ENCODE peak calls at places on chromosomes 12 and 14, in four cellular contexts. One of them, this sample, is unnamed.
A peak's percentile ranks its signal among the peaks of the same experiment; 100 is the strongest.

GRCh38 chr12:119780786-119781434 is 96.2 kb downstream of the CIT start:
- DNase-seq in sigmoid colon: no peak
- DNase-seq in choroid plexus epithelial cell: peak; percentile 69
- DNase-seq in right lobe of liver: peak; percentile 54
- DNase-seq in this sample: peak; percentile 67

GRCh38 chr14:32256606-32257005 is 53.5 kb upstream of the RNU6-8 start:
- DNase-seq in sigmoid colon: no peak
- DNase-seq in choroid plexus epithelial cell: peak; percentile 40
- DNase-seq in right lobe of liver: no peak
- DNase-seq in this sample: peak; percentile 69

GRCh38 chr12:66497000-66497897 is 181.6 kb downstream of the GRIP1 start:
- DNase-seq in sigmoid colon: no peak
- DNase-seq in choroid plexus epithelial cell: no peak
- DNase-seq in right lobe of liver: no peak
- DNase-seq in this sample: peak; percentile 2

GRCh38 chr14:48127674-48128073 is 452.3 kb upstream of the MDGA2 start:
- DNase-seq in sigmoid colon: no peak
- DNase-seq in choroid plexus epithelial cell: no peak
- DNase-seq in right lobe of liver: no peak
- DNase-seq in this sample: no peak

GRCh38 chr14:100871234-100872186 is 32.0 kb downstream of the RTL1 start:
- DNase-seq in sigmoid colon: no peak
- DNase-seq in choroid plexus epithelial cell: peak; percentile 54
- DNase-seq in right lobe of liver: no peak
- DNase-seq in this sample: no peak

GRCh38 chr12:108365324-108365723 is 26.2 kb upstream of the CMKLR1 start:
- DNase-seq in sigmoid colon: no peak
- DNase-seq in choroid plexus epithelial cell: no peak
- DNase-seq in right lobe of liver: no peak
- DNase-seq in this sample: no peak

GRCh38 chr12:119911147-119911546 is 34.0 kb upstream of the CIT start:
- DNase-seq in sigmoid colon: no peak
- DNase-seq in choroid plexus epithelial cell: peak; percentile 64
- DNase-seq in right lobe of liver: no peak
- DNase-seq in this sample: peak; percentile 11

GRCh38 chr14:74510955-74511354 is 17.4 kb downstream of the ISCA2 start:
- DNase-seq in sigmoid colon: peak; percentile 54
- DNase-seq in choroid plexus epithelial cell: peak; percentile 42
- DNase-seq in right lobe of liver: peak; percentile 26
- DNase-seq in this sample: peak; percentile 36

GRCh38 chr12:54147186-54147585 is 41.6 kb downstream of the SMUG1 start:
- DNase-seq in sigmoid colon: no peak
- DNase-seq in choroid plexus epithelial cell: no peak
- DNase-seq in right lobe of liver: no peak
- DNase-seq in this sample: peak; percentile 10

GRCh38 chr12:106409898-106410297 is 52.4 kb downstream of the POLR3B start:
- DNase-seq in sigmoid colon: no peak
- DNase-seq in choroid plexus epithelial cell: no peak
- DNase-seq in right lobe of liver: no peak
- DNase-seq in this sample: no peak

GRCh38 chr14:100531591-100532121 is 55.6 kb downstream of the BEGAIN start:
- DNase-seq in sigmoid colon: peak; percentile 57
- DNase-seq in choroid plexus epithelial cell: no peak
- DNase-seq in right lobe of liver: peak; percentile 46
- DNase-seq in this sample: no peak

GRCh38 chr14:74924061-74924460 is 1.0 kb upstream of the RPS6KL1 start:
- DNase-seq in sigmoid colon: no peak
- DNase-seq in choroid plexus epithelial cell: no peak
- DNase-seq in right lobe of liver: peak; percentile 45
- DNase-seq in this sample: no peak

GRCh38 chr14:94361682-94362081 is 26.7 kb downstream of the SERPINA1 start:
- DNase-seq in sigmoid colon: no peak
- DNase-seq in choroid plexus epithelial cell: no peak
- DNase-seq in right lobe of liver: no peak
- DNase-seq in this sample: no peak

GRCh38 chr12:121523741-121524140 is 57.1 kb downstream of the KDM2B start:
- DNase-seq in sigmoid colon: no peak
- DNase-seq in choroid plexus epithelial cell: no peak
- DNase-seq in right lobe of liver: no peak
- DNase-seq in this sample: no peak

GRCh38 chr14:68132722-68133121 is 313.1 kb downstream of the RAD51B start:
- DNase-seq in sigmoid colon: no peak
- DNase-seq in choroid plexus epithelial cell: no peak
- DNase-seq in right lobe of liver: no peak
- DNase-seq in this sample: no peak

GRCh38 chr12:68292157-68292940 is 38.9 kb upstream of the IL22 start:
- DNase-seq in sigmoid colon: no peak
- DNase-seq in choroid plexus epithelial cell: no peak
- DNase-seq in right lobe of liver: no peak
- DNase-seq in this sample: no peak

GRCh38 chr12:106888348-106888970 is 67.2 kb upstream of the TMEM263 start:
- DNase-seq in sigmoid colon: no peak
- DNase-seq in choroid plexus epithelial cell: no peak
- DNase-seq in right lobe of liver: no peak
- DNase-seq in this sample: no peak

GRCh38 chr12:78963439-78964222 is 99.1 kb downstream of the SYT1 start:
- DNase-seq in sigmoid colon: no peak
- DNase-seq in choroid plexus epithelial cell: peak; percentile 46
- DNase-seq in right lobe of liver: no peak
- DNase-seq in this sample: no peak

GRCh38 chr14:104293851-104294627 is 155.7 kb downstream of the KIF26A start:
- DNase-seq in sigmoid colon: peak; percentile 45
- DNase-seq in choroid plexus epithelial cell: peak; percentile 9
- DNase-seq in right lobe of liver: peak; percentile 43
- DNase-seq in this sample: no peak

GRCh38 chr14:63956326-63956725 is 103.5 kb downstream of the SYNE2 start:
- DNase-seq in sigmoid colon: no peak
- DNase-seq in choroid plexus epithelial cell: no peak
- DNase-seq in right lobe of liver: no peak
- DNase-seq in this sample: peak; percentile 16

GRCh38 chr12:46891306-46891705 is 65.5 kb upstream of the SLC38A4 start:
- DNase-seq in sigmoid colon: no peak
- DNase-seq in choroid plexus epithelial cell: peak; percentile 19
- DNase-seq in right lobe of liver: no peak
- DNase-seq in this sample: peak; percentile 28

GRCh38 chr12:11719678-11720099 is 70.2 kb downstream of the ETV6 start:
- DNase-seq in sigmoid colon: peak; percentile 76
- DNase-seq in choroid plexus epithelial cell: peak; percentile 92
- DNase-seq in right lobe of liver: peak; percentile 64
- DNase-seq in this sample: peak; percentile 92

GRCh38 chr12:68416826-68417225 is 84.7 kb upstream of the MDM1 start:
- DNase-seq in sigmoid colon: no peak
- DNase-seq in choroid plexus epithelial cell: no peak
- DNase-seq in right lobe of liver: no peak
- DNase-seq in this sample: no peak

DNA sequence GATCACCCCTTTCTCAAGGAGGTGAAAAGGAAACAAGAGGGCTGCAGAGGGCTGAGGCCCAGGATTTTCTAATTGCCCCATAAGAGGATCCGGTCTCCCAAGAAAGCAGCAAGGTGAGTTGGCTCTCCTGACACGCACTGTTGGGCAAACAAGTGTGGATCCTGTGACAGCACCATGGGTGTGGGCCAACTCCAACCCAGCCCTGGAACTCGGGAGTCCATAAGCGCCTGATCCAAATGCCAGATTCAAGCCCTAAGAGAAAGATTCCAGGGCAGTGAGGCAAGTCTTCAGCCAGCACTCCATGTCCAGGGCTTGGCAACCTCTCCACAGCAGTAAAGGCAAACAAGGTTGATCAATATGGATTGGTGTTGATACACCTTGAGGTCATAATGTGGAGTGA is 33.1 kb downstream of the KCNA5 start:
- DNase-seq in sigmoid colon: peak; percentile 77
- DNase-seq in choroid plexus epithelial cell: no peak
- DNase-seq in right lobe of liver: no peak
- DNase-seq in this sample: no peak
- H3K4me3 ChIP-seq in sigmoid colon: no peak overlapping the region
- H3K4me3 ChIP-seq in choroid plexus epithelial cell: no peak overlapping the region
- H3K4me3 ChIP-seq in right lobe of liver: no peak overlapping the region
- H3K4me3 ChIP-seq in this sample: no peak overlapping the region

GRCh38 chr12:104756901-104757300 is 201.2 kb downstream of the SLC41A2 start:
- DNase-seq in sigmoid colon: no peak
- DNase-seq in choroid plexus epithelial cell: no peak
- DNase-seq in right lobe of liver: no peak
- DNase-seq in this sample: no peak
- H3K4me3 ChIP-seq in sigmoid colon: no peak overlapping the region
- H3K4me3 ChIP-seq in choroid plexus epithelial cell: no peak overlapping the region
- H3K4me3 ChIP-seq in right lobe of liver: no peak overlapping the region
- H3K4me3 ChIP-seq in this sample: no peak overlapping the region

GRCh38 chr12:62259993-62260732 is at the start of gene USP15:
- DNase-seq in sigmoid colon: peak; percentile 98
- DNase-seq in choroid plexus epithelial cell: peak; percentile 99
- DNase-seq in right lobe of liver: peak; percentile 97
- DNase-seq in this sample: peak; percentile 98

GRCh38 chr12:62261876-62262275 is 1.7 kb downstream of the USP15 start:
- DNase-seq in sigmoid colon: no peak
- DNase-seq in choroid plexus epithelial cell: no peak
- DNase-seq in right lobe of liver: no peak
- DNase-seq in this sample: no peak

GRCh38 chr12:62258231-62258630 is 2.0 kb upstream of the USP15 start:
- DNase-seq in sigmoid colon: no peak
- DNase-seq in choroid plexus epithelial cell: no peak
- DNase-seq in right lobe of liver: no peak
- DNase-seq in this sample: no peak

GRCh38 chr12:62260733-62261683 is 804 bp downstream of the USP15 start:
- DNase-seq in sigmoid colon: no peak
- DNase-seq in choroid plexus epithelial cell: peak; percentile 63
- DNase-seq in right lobe of liver: no peak
- DNase-seq in this sample: peak; percentile 54

DNA sequence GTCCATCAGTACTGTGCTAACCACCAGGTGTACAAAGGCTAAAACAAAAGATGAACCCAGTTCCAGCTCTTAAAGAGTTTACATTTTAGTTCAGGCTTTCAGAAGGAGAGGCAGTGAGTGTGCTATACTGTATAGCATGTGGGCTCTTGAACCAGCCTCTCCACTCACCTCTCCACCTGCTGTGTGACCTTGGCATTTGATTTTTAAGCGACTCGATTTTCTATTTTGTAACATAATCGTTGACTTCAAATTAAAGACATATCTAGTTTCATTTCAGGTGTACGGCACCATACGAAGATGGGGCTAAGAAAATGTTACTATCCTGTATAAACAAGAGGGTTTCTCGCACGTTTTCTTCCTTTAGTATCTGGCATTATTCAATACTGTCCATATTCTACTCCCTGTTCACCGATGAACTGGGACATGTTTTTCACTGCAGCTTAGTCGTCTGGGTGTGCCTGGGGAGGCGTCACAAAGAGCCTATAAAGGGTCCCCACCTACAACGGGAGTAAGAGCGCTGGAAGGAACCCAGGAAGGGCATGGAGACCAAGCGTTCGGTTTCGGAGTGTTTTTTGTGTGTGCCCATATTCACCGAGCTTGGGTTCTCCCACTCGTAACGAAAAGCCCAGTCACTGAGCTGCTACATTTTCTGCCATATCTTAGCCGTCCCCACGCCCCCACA is 752 bp upstream of the USP15 start:
- DNase-seq in sigmoid colon: no peak
- DNase-seq in choroid plexus epithelial cell: no peak
- DNase-seq in right lobe of liver: no peak
- DNase-seq in this sample: no peak
- H3K4me3 ChIP-seq in sigmoid colon: peak overlapping the region; percentile 88
- H3K4me3 ChIP-seq in choroid plexus epithelial cell: peak overlapping the region; percentile 91
- H3K4me3 ChIP-seq in right lobe of liver: peak overlapping the region; percentile 88
- H3K4me3 ChIP-seq in this sample: peak overlapping the region; percentile 95

GRCh38 chr14:89165189-89165809 is 251.7 kb downstream of the FOXN3 start:
- DNase-seq in sigmoid colon: no peak
- DNase-seq in choroid plexus epithelial cell: no peak
- DNase-seq in right lobe of liver: no peak
- DNase-seq in this sample: peak; percentile 40

GRCh38 chr14:89167705-89168104 is 249.3 kb downstream of the FOXN3 start:
- DNase-seq in sigmoid colon: no peak
- DNase-seq in choroid plexus epithelial cell: peak; percentile 19
- DNase-seq in right lobe of liver: no peak
- DNase-seq in this sample: no peak

GRCh38 chr14:89166650-89167049 is 250.4 kb downstream of the FOXN3 start:
- DNase-seq in sigmoid colon: no peak
- DNase-seq in choroid plexus epithelial cell: no peak
- DNase-seq in right lobe of liver: no peak
- DNase-seq in this sample: no peak

GRCh38 chr14:89164168-89165074 is 252.6 kb downstream of the FOXN3 start:
- DNase-seq in sigmoid colon: no peak
- DNase-seq in choroid plexus epithelial cell: peak; percentile 70
- DNase-seq in right lobe of liver: no peak
- DNase-seq in this sample: no peak

GRCh38 chr14:89165810-89166209 is 251.2 kb downstream of the FOXN3 start:
- DNase-seq in sigmoid colon: no peak
- DNase-seq in choroid plexus epithelial cell: no peak
- DNase-seq in right lobe of liver: no peak
- DNase-seq in this sample: peak; percentile 40
- H3K4me3 ChIP-seq in sigmoid colon: peak overlapping the region; percentile 20
- H3K4me3 ChIP-seq in choroid plexus epithelial cell: no peak overlapping the region
- H3K4me3 ChIP-seq in right lobe of liver: no peak overlapping the region
- H3K4me3 ChIP-seq in this sample: no peak overlapping the region

GRCh38 chr14:55604467-55604866 is 24.5 kb downstream of the KTN1 start:
- DNase-seq in sigmoid colon: no peak
- DNase-seq in choroid plexus epithelial cell: no peak
- DNase-seq in right lobe of liver: no peak
- DNase-seq in this sample: no peak

GRCh38 chr14:55604900-55605418 is 25.0 kb downstream of the KTN1 start:
- DNase-seq in sigmoid colon: no peak
- DNase-seq in choroid plexus epithelial cell: no peak
- DNase-seq in right lobe of liver: no peak
- DNase-seq in this sample: no peak

GRCh38 chr14:55603401-55603953 is 23.5 kb downstream of the KTN1 start:
- DNase-seq in sigmoid colon: no peak
- DNase-seq in choroid plexus epithelial cell: no peak
- DNase-seq in right lobe of liver: no peak
- DNase-seq in this sample: no peak

GRCh38 chr14:55600784-55601561 is 21.0 kb downstream of the KTN1 start:
- DNase-seq in sigmoid colon: no peak
- DNase-seq in choroid plexus epithelial cell: peak; percentile 63
- DNase-seq in right lobe of liver: no peak
- DNase-seq in this sample: peak; percentile 68

GRCh38 chr14:55599250-55599879 is 19.4 kb downstream of the KTN1 start:
- DNase-seq in sigmoid colon: no peak
- DNase-seq in choroid plexus epithelial cell: no peak
- DNase-seq in right lobe of liver: peak; percentile 80
- DNase-seq in this sample: peak; percentile 67
- H3K4me3 ChIP-seq in sigmoid colon: no peak overlapping the region
- H3K4me3 ChIP-seq in choroid plexus epithelial cell: no peak overlapping the region
- H3K4me3 ChIP-seq in right lobe of liver: peak overlapping the region; percentile 45
- H3K4me3 ChIP-seq in this sample: no peak overlapping the region

DNA sequence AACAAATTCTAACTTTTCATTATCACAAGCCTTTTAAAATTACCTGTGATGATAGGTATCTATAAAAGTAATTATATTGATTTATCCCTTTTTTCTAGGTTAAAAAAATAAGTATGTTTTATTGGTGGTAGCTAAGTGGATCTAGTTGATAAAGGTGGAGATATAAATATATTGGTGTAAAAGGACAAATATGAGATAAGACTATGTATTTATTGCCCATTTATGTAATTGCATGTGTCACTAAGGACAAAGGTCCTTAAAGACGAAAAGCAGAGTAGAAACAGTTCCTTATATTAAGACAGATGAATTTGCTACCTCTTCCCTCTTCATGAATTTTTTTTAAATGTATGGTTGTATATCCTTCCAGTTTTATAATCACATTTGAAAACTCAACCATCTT is at the start of gene MYRFL:
- DNase-seq in sigmoid colon: no peak
- DNase-seq in choroid plexus epithelial cell: no peak
- DNase-seq in right lobe of liver: no peak
- DNase-seq in this sample: no peak
- H3K4me3 ChIP-seq in sigmoid colon: no peak within 1 kb of the TSS
- H3K4me3 ChIP-seq in choroid plexus epithelial cell: no peak within 1 kb of the TSS
- H3K4me3 ChIP-seq in right lobe of liver: no peak within 1 kb of the TSS
- H3K4me3 ChIP-seq in this sample: no peak within 1 kb of the TSS

This sample was measured in fibroblast of villous mesenchyme.